ENCODE peak calls at places on chromosome 15, in five cellular contexts. One of them, this sample, is unnamed.

GRCh38 chr15:74598126-74598842 is 17.4 kb upstream of the CLK3 start:
- DNase-seq in adrenal gland: peak
- DNase-seq in heart left ventricle: peak
- DNase-seq in upper lobe of left lung: peak
- DNase-seq in lower leg skin: peak
- DNase-seq in this sample: no peak

GRCh38 chr15:68204776-68205557 is at the start of gene CALML4:
- DNase-seq in adrenal gland: peak
- DNase-seq in heart left ventricle: peak
- DNase-seq in upper lobe of left lung: peak
- DNase-seq in lower leg skin: peak
- DNase-seq in this sample: no peak

GRCh38 chr15:79172801-79173460 is 82.4 kb upstream of the RASGRF1 start:
- DNase-seq in adrenal gland: peak
- DNase-seq in heart left ventricle: no peak
- DNase-seq in upper lobe of left lung: no peak
- DNase-seq in lower leg skin: no peak
- DNase-seq in this sample: no peak

GRCh38 chr15:92400980-92401787 is 7.5 kb downstream of the ST8SIA2 start:
- DNase-seq in adrenal gland: no peak
- DNase-seq in heart left ventricle: no peak
- DNase-seq in upper lobe of left lung: no peak
- DNase-seq in lower leg skin: no peak
- DNase-seq in this sample: no peak

GRCh38 chr15:98547741-98548166 is 100.6 kb upstream of the IGF1R start:
- DNase-seq in adrenal gland: no peak
- DNase-seq in heart left ventricle: peak
- DNase-seq in upper lobe of left lung: peak
- DNase-seq in lower leg skin: peak
- DNase-seq in this sample: no peak

GRCh38 chr15:58805095-58805494 is 34.0 kb downstream of the MINDY2 start:
- DNase-seq in adrenal gland: no peak
- DNase-seq in heart left ventricle: no peak
- DNase-seq in upper lobe of left lung: no peak
- DNase-seq in lower leg skin: no peak
- DNase-seq in this sample: no peak

GRCh38 chr15:97174886-97175540 is 785.5 kb upstream of the ARRDC4 start:
- DNase-seq in adrenal gland: no peak
- DNase-seq in heart left ventricle: no peak
- DNase-seq in upper lobe of left lung: no peak
- DNase-seq in lower leg skin: no peak
- DNase-seq in this sample: no peak

GRCh38 chr15:66287461-66288055 is 5.8 kb upstream of the DIS3L start:
- DNase-seq in adrenal gland: no peak
- DNase-seq in heart left ventricle: no peak
- DNase-seq in upper lobe of left lung: no peak
- DNase-seq in lower leg skin: no peak
- DNase-seq in this sample: no peak

GRCh38 chr15:68431792-68432401 is at the start of gene ITGA11:
- DNase-seq in adrenal gland: peak
- DNase-seq in heart left ventricle: peak
- DNase-seq in upper lobe of left lung: peak
- DNase-seq in lower leg skin: peak
- DNase-seq in this sample: no peak

GRCh38 chr15:58532126-58532525 is 100.3 kb downstream of the LIPC start:
- DNase-seq in adrenal gland: no peak
- DNase-seq in heart left ventricle: no peak
- DNase-seq in upper lobe of left lung: no peak
- DNase-seq in lower leg skin: no peak
- DNase-seq in this sample: no peak

GRCh38 chr15:46555547-46555946 is 920.7 kb downstream of the SQOR start:
- DNase-seq in adrenal gland: no peak
- DNase-seq in heart left ventricle: no peak
- DNase-seq in upper lobe of left lung: no peak
- DNase-seq in lower leg skin: no peak
- DNase-seq in this sample: no peak

GRCh38 chr15:60835974-60836373 is 357.0 kb upstream of the ICE2 start:
- DNase-seq in adrenal gland: no peak
- DNase-seq in heart left ventricle: no peak
- DNase-seq in upper lobe of left lung: no peak
- DNase-seq in lower leg skin: no peak
- DNase-seq in this sample: no peak

GRCh38 chr15:99279783-99280307 is 28.6 kb downstream of the LRRC28 start:
- DNase-seq in adrenal gland: no peak
- DNase-seq in heart left ventricle: no peak
- DNase-seq in upper lobe of left lung: no peak
- DNase-seq in lower leg skin: no peak
- DNase-seq in this sample: no peak

GRCh38 chr15:84855765-84856164 is 28.7 kb upstream of the SLC28A1 start:
- DNase-seq in adrenal gland: no peak
- DNase-seq in heart left ventricle: no peak
- DNase-seq in upper lobe of left lung: no peak
- DNase-seq in lower leg skin: no peak
- DNase-seq in this sample: no peak

GRCh38 chr15:26772588-26773484 is at the start of gene GABRB3:
- DNase-seq in adrenal gland: peak
- DNase-seq in heart left ventricle: peak
- DNase-seq in upper lobe of left lung: no peak
- DNase-seq in lower leg skin: no peak
- DNase-seq in this sample: no peak

GRCh38 chr15:80766275-80766674 is 12.9 kb upstream of the CEMIP start:
- DNase-seq in adrenal gland: no peak
- DNase-seq in heart left ventricle: no peak
- DNase-seq in upper lobe of left lung: no peak
- DNase-seq in lower leg skin: no peak
- DNase-seq in this sample: no peak

GRCh38 chr15:101637549-101638318 is 14.4 kb downstream of the TM2D3 start:
- DNase-seq in adrenal gland: no peak
- DNase-seq in heart left ventricle: no peak
- DNase-seq in upper lobe of left lung: no peak
- DNase-seq in lower leg skin: no peak
- DNase-seq in this sample: no peak

GRCh38 chr15:39920510-39921273 is 626 bp upstream of the GPR176 start:
- DNase-seq in adrenal gland: peak
- DNase-seq in heart left ventricle: peak
- DNase-seq in upper lobe of left lung: peak
- DNase-seq in lower leg skin: peak
- DNase-seq in this sample: peak

GRCh38 chr15:39919740-39920509 is at the start of gene GPR176:
- DNase-seq in adrenal gland: peak
- DNase-seq in heart left ventricle: peak
- DNase-seq in upper lobe of left lung: peak
- DNase-seq in lower leg skin: peak
- DNase-seq in this sample: peak

GRCh38 chr15:39921274-39921638 is 1.2 kb upstream of the GPR176 start:
- DNase-seq in adrenal gland: no peak
- DNase-seq in heart left ventricle: no peak
- DNase-seq in upper lobe of left lung: no peak
- DNase-seq in lower leg skin: no peak
- DNase-seq in this sample: no peak

GRCh38 chr15:39919396-39919739 is 698 bp downstream of the GPR176 start:
- DNase-seq in adrenal gland: no peak
- DNase-seq in heart left ventricle: peak
- DNase-seq in upper lobe of left lung: no peak
- DNase-seq in lower leg skin: no peak
- DNase-seq in this sample: no peak

DNA sequence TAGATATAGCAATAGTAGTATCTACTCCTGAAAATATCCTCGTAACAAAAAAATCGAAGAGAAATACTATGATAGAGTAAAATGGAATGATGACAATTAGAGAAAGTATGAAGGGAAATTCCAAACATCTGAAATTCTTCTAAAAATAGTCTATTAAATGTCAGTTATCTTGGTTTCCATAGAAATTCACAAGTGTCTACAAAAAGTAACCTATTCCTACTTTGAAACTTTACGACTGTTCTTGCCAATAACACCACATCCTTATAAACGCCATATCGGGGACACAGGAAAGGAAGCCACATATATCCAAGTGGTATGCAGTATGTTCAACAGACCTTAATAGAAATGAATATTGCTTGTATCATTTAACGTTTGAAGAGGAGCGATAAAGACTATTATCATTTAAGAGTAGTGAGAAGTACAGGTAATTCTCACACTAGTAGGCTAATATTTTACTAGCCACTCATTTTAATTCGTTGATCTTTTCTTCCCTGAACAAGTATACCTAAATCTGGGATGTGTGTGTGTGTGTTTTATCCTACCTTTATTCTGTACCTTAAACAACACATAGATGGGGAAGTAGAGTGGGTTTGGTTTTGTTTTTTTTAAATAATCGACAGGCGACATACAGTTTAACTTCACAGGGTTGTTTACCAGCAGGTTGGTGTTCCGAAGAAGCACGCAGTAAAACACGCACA is 1.2 kb downstream of the GPR176 start:
- DNase-seq in adrenal gland: no peak
- DNase-seq in heart left ventricle: no peak
- DNase-seq in upper lobe of left lung: no peak
- DNase-seq in lower leg skin: no peak
- DNase-seq in this sample: peak
- TF ChIP-seq POLR2A in adrenal gland: no peak
- TF ChIP-seq POLR2A in heart left ventricle: no peak
- TF ChIP-seq POLR2A in upper lobe of left lung: no peak
- TF ChIP-seq POLR2A in lower leg skin: no peak
- TF ChIP-seq POLR2A in this sample: no peak

GRCh38 chr15:76987896-76988860 is 6.7 kb upstream of the PSTPIP1 start:
- DNase-seq in adrenal gland: peak
- DNase-seq in heart left ventricle: peak
- DNase-seq in upper lobe of left lung: peak
- DNase-seq in lower leg skin: peak
- DNase-seq in this sample: no peak
- TF ChIP-seq POLR2A in adrenal gland: no peak
- TF ChIP-seq POLR2A in heart left ventricle: no peak
- TF ChIP-seq POLR2A in upper lobe of left lung: peak
- TF ChIP-seq POLR2A in lower leg skin: no peak
- TF ChIP-seq POLR2A in this sample: no peak

GRCh38 chr15:90001062-90001682 is at the start of gene ZNF710:
- DNase-seq in adrenal gland: peak
- DNase-seq in heart left ventricle: peak
- DNase-seq in upper lobe of left lung: no peak
- DNase-seq in lower leg skin: no peak
- DNase-seq in this sample: peak
- TF ChIP-seq POLR2A in adrenal gland: peak
- TF ChIP-seq POLR2A in heart left ventricle: no peak
- TF ChIP-seq POLR2A in upper lobe of left lung: peak
- TF ChIP-seq POLR2A in lower leg skin: no peak
- TF ChIP-seq POLR2A in this sample: peak

DNA sequence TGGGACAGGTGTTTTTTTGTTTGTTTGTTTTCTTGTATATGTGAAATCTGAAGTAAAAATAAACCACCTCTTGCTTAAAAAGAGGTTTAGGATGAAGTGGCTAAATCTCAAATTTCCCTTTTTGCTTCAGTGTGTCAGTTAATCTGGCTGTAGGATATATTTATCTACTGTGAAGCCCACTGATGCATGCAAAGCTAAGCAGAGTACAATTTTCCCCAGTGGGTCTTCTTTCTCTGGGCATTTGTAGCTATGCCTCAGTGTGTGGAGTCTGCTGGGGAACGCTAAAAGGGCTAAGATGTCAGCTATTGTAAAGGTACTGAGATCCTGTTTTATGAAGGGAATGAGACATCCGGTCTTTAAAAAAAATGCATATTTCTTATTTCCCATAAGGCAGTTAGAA is 190.6 kb downstream of the TCF12 start:
- DNase-seq in adrenal gland: no peak
- DNase-seq in heart left ventricle: no peak
- DNase-seq in upper lobe of left lung: no peak
- DNase-seq in lower leg skin: no peak
- DNase-seq in this sample: no peak
- TF ChIP-seq POLR2A in adrenal gland: no peak
- TF ChIP-seq POLR2A in heart left ventricle: no peak
- TF ChIP-seq POLR2A in upper lobe of left lung: no peak
- TF ChIP-seq POLR2A in lower leg skin: no peak
- TF ChIP-seq POLR2A in this sample: no peak

GRCh38 chr15:31871159-31871886 is 159.0 kb upstream of the CHRNA7 start:
- DNase-seq in adrenal gland: no peak
- DNase-seq in heart left ventricle: no peak
- DNase-seq in upper lobe of left lung: no peak
- DNase-seq in lower leg skin: no peak
- DNase-seq in this sample: no peak

GRCh38 chr15:31869640-31870335 is 160.5 kb upstream of the CHRNA7 start:
- DNase-seq in adrenal gland: peak
- DNase-seq in heart left ventricle: peak
- DNase-seq in upper lobe of left lung: no peak
- DNase-seq in lower leg skin: no peak
- DNase-seq in this sample: no peak

GRCh38 chr15:31871887-31872281 is 158.4 kb upstream of the CHRNA7 start:
- DNase-seq in adrenal gland: no peak
- DNase-seq in heart left ventricle: no peak
- DNase-seq in upper lobe of left lung: no peak
- DNase-seq in lower leg skin: no peak
- DNase-seq in this sample: no peak

GRCh38 chr15:31867536-31868442 is 162.5 kb upstream of the CHRNA7 start:
- DNase-seq in adrenal gland: peak
- DNase-seq in heart left ventricle: peak
- DNase-seq in upper lobe of left lung: peak
- DNase-seq in lower leg skin: no peak
- DNase-seq in this sample: peak

GRCh38 chr15:31870336-31871158 is 159.8 kb upstream of the CHRNA7 start:
- DNase-seq in adrenal gland: peak
- DNase-seq in heart left ventricle: peak
- DNase-seq in upper lobe of left lung: peak
- DNase-seq in lower leg skin: peak
- DNase-seq in this sample: peak
- TF ChIP-seq POLR2A in adrenal gland: peak
- TF ChIP-seq POLR2A in heart left ventricle: no peak
- TF ChIP-seq POLR2A in upper lobe of left lung: peak
- TF ChIP-seq POLR2A in lower leg skin: no peak
- TF ChIP-seq POLR2A in this sample: no peak

GRCh38 chr15:100602064-100602821 is at the start of the genes ASB7 and LINS1:
- DNase-seq in adrenal gland: peak
- DNase-seq in heart left ventricle: peak
- DNase-seq in upper lobe of left lung: peak
- DNase-seq in lower leg skin: peak
- DNase-seq in this sample: peak
- TF ChIP-seq POLR2A in adrenal gland: peak
- TF ChIP-seq POLR2A in heart left ventricle: peak
- TF ChIP-seq POLR2A in upper lobe of left lung: peak
- TF ChIP-seq POLR2A in lower leg skin: no peak
- TF ChIP-seq POLR2A in this sample: peak